ENCODE peak calls at places on chromosomes 5 and 9, in nine cellular contexts. Y is uterus, N is HCT116, J is ovary, D is A549, T is breast epithelium, C is Peyer's patch, S is endothelial cell of umbilical vein, Z is tibial nerve. F is an unnamed sample.

GRCh38 chr5:89556215-89557009 is 673.4 kb upstream of the MEF2C start:
- DNase-seq in Y (no peak), Z (no peak), N (peak), J (no peak), C (no peak), S (peak), T (no peak), D (peak), F (no peak)

GRCh38 chr9:87643778-87644570 is 81.9 kb upstream of the CTSL start:
- DNase-seq in D (no peak), C (no peak), Y (no peak), Z (no peak), N (no peak), J (no peak), T (no peak), S (no peak), F (no peak)

GRCh38 chr9:35385042-35385441 is 104.9 kb upstream of the RUSC2 start:
- DNase-seq in N (no peak), C (no peak), S (peak), Z (no peak), Y (no peak), T (no peak), J (no peak), D (no peak), F (no peak)

GRCh38 chr5:120366047-120366446 is 98.1 kb upstream of the PRR16 start:
- DNase-seq in D (no peak), Y (no peak), J (no peak), Z (no peak), N (no peak), S (no peak), C (no peak), T (no peak), F (no peak)

GRCh38 chr5:96876292-96876850 is at the start of gene ERAP2:
- DNase-seq in C (no peak), D (peak), Y (no peak), T (no peak), N (no peak), J (peak), S (peak), Z (no peak), F (no peak)

GRCh38 chr9:26346942-26347477 is 545.6 kb downstream of the CAAP1 start:
- DNase-seq in S (no peak), D (no peak), C (no peak), T (no peak), N (no peak), J (no peak), Y (no peak), Z (no peak), F (no peak)

GRCh38 chr5:177403194-177403825 is 2.8 kb upstream of the PFN3 start:
- DNase-seq in D (peak), S (no peak), C (peak), Y (no peak), T (no peak), J (no peak), Z (no peak), N (no peak), F (no peak)

GRCh38 chr5:78112931-78113330 is 181.6 kb downstream of the AP3B1 start:
- DNase-seq in N (no peak), S (no peak), J (no peak), T (no peak), Y (no peak), C (no peak), D (no peak), Z (no peak), F (no peak)

GRCh38 chr5:156835905-156836304 is 14.2 kb upstream of the PPP1R2B start:
- DNase-seq in J (no peak), C (no peak), S (no peak), D (peak), Z (no peak), T (no peak), Y (no peak), N (peak), F (no peak)

GRCh38 chr5:52853573-52854163 is 66.0 kb downstream of the ITGA1 start:
- DNase-seq in D (no peak), Z (no peak), S (no peak), Y (no peak), J (no peak), T (no peak), C (no peak), N (no peak), F (no peak)

GRCh38 chr9:114282104-114282485 is 40.8 kb upstream of the ORM1 start:
- DNase-seq in N (no peak), Z (no peak), C (no peak), T (no peak), D (no peak), J (peak), Y (peak), S (no peak), F (no peak)

GRCh38 chr5:138349842-138350635 is 2.4 kb upstream of the KDM3B start:
- DNase-seq in J (no peak), Z (no peak), C (no peak), Y (no peak), N (no peak), T (no peak), S (no peak), D (no peak), F (no peak)
- TF ChIP-seq POLR2A in J (no peak), Z (no peak), C (no peak), Y (no peak), N (no peak), T (no peak), S (no peak), D (no peak), F (no peak)

DNA sequence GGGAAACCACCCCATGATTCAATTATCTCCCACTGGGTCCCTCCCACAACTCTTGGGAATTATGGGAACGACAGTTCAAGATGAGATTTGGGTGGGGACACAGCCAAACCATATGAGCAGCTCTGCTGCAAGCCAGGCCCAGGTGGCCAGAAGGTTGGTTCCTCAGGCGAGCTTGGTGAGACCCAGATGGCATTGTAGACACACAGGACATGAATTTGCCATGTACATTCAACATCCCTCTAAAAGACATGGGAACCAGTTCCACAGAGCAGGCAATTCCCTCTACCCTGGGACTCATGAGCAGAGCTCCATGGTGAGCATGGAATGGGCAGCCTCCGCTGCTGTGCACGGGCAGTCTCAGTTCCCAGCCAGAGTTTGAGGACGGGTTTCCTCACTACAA is 53.3 kb downstream of the NSUN2 start:
- DNase-seq in J (no peak), C (no peak), Y (no peak), S (no peak), D (no peak), Z (no peak), N (no peak), T (no peak), F (no peak)
- TF ChIP-seq CTCF in J (no peak), C (no peak), Y (no peak), S (no peak), D (no peak), Z (no peak), N (no peak), T (no peak), F (no peak)

GRCh38 chr5:76616206-76616605 is 7.0 kb downstream of the F2RL2 start:
- DNase-seq in Z (no peak), C (no peak), T (no peak), N (no peak), D (no peak), J (no peak), Y (no peak), S (no peak), F (no peak)
- TF ChIP-seq POLR2A in Z (no peak), C (no peak), T (no peak), N (no peak), D (no peak), J (no peak), Y (no peak), S (no peak), F (no peak)

GRCh38 chr9:106025449-106025848 is 331.1 kb downstream of the TMEM38B start:
- DNase-seq in T (no peak), J (no peak), Y (no peak), Z (no peak), N (no peak), D (no peak), S (no peak), C (no peak), F (no peak)
- TF ChIP-seq CTCF in T (no peak), J (no peak), Y (no peak), Z (no peak), N (peak), D (no peak), S (no peak), C (no peak), F (no peak)

GRCh38 chr9:70531286-70531685 is 116.8 kb upstream of the KLF9 start:
- DNase-seq in J (no peak), N (no peak), D (no peak), C (no peak), Y (no peak), Z (no peak), S (no peak), T (no peak), F (no peak)

GRCh38 chr9:70534471-70534870 is 120.0 kb upstream of the KLF9 start:
- DNase-seq in S (no peak), D (no peak), T (no peak), Z (no peak), C (no peak), Y (no peak), J (no peak), N (no peak), F (no peak)

GRCh38 chr9:70534058-70534457 is 119.6 kb upstream of the KLF9 start:
- DNase-seq in Z (no peak), J (no peak), S (peak), C (no peak), Y (no peak), T (no peak), D (no peak), N (no peak), F (no peak)

GRCh38 chr9:70533492-70533891 is 119.0 kb upstream of the KLF9 start:
- DNase-seq in N (no peak), J (no peak), Y (no peak), D (no peak), C (no peak), T (no peak), S (peak), Z (no peak), F (no peak)

GRCh38 chr9:70532753-70533152 is 118.3 kb upstream of the KLF9 start:
- DNase-seq in Y (no peak), Z (no peak), S (peak), T (no peak), D (no peak), J (no peak), C (no peak), N (no peak), F (no peak)
- TF ChIP-seq POLR2A in Y (no peak), Z (no peak), S (no peak), T (no peak), D (no peak), J (no peak), C (no peak), N (no peak), F (no peak)

GRCh38 chr9:133759946-133760345 is 21.8 kb upstream of the SARDH start:
- DNase-seq in C (no peak), Y (no peak), T (no peak), J (no peak), N (no peak), S (no peak), D (no peak), Z (no peak), F (no peak)
- TF ChIP-seq CTCF in C (no peak), Y (no peak), T (no peak), J (no peak), N (no peak), S (no peak), D (no peak), Z (no peak), F (no peak)

GRCh38 chr9:5557606-5558587 is 47.6 kb downstream of the PDCD1LG2 start:
- DNase-seq in J (no peak), S (no peak), C (peak), D (no peak), Z (no peak), N (no peak), Y (no peak), T (no peak), F (no peak)
- TF ChIP-seq POLR2A in J (no peak), S (no peak), C (no peak), D (no peak), Z (no peak), N (no peak), Y (no peak), T (no peak), F (no peak)

DNA sequence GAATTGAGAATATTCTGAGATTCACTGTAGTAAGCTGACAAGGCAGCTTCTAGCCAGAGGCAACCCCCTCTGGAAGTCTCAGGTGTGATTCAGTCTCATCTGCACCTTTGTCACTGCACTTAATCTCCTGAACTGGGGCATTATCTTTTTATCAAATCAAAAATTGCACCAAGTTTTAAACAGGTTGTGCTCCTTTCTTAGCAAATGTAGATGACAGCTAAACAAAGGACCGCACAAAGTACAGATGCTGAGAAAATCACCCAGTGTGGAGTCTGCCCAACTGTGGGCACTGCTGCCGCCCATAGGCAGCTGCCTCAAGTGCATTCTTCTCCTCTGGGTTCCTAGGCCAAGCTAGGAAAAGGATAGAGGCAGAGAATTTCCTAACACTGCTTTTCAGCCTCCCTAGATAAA is 51.1 kb downstream of the STARD4 start:
- DNase-seq in J (peak), T (no peak), C (no peak), N (no peak), Z (no peak), Y (no peak), S (no peak), D (peak), F (no peak)
- TF ChIP-seq CTCF in J (no peak), T (no peak), C (no peak), N (peak), Z (no peak), Y (no peak), S (peak), D (peak), F (no peak)